ENCODE peak calls at places on chromosomes 1 and 21, in eight cellular contexts. One of them, this sample, is unnamed.

GRCh38 chr1:150560011-150560438 is 10.8 kb downstream of the ADAMTSL4 start:
- DNase-seq in SK-N-SH: peak
- DNase-seq in left ventricle myocardium inferior: peak
- DNase-seq in upper lobe of right lung: peak
- DNase-seq in CD4-positive, alpha-beta T cell: peak
- DNase-seq in mesendoderm: peak
- DNase-seq in gastrocnemius medialis: peak
- DNase-seq in aorta: peak
- DNase-seq in this sample: peak

GRCh38 chr21:35458406-35458805 is 409.3 kb upstream of the RUNX1 start:
- DNase-seq in SK-N-SH: no peak
- DNase-seq in left ventricle myocardium inferior: no peak
- DNase-seq in upper lobe of right lung: no peak
- DNase-seq in CD4-positive, alpha-beta T cell: no peak
- DNase-seq in mesendoderm: no peak
- DNase-seq in gastrocnemius medialis: no peak
- DNase-seq in aorta: no peak
- DNase-seq in this sample: no peak

GRCh38 chr1:202143011-202143767 is 1.3 kb downstream of the ARL8A start:
- DNase-seq in SK-N-SH: peak
- DNase-seq in left ventricle myocardium inferior: peak
- DNase-seq in upper lobe of right lung: no peak
- DNase-seq in CD4-positive, alpha-beta T cell: no peak
- DNase-seq in mesendoderm: no peak
- DNase-seq in gastrocnemius medialis: no peak
- DNase-seq in aorta: peak
- DNase-seq in this sample: peak

GRCh38 chr1:107623431-107623830 is 341.5 kb downstream of the VAV3 start:
- DNase-seq in SK-N-SH: no peak
- DNase-seq in left ventricle myocardium inferior: no peak
- DNase-seq in upper lobe of right lung: no peak
- DNase-seq in CD4-positive, alpha-beta T cell: no peak
- DNase-seq in mesendoderm: no peak
- DNase-seq in gastrocnemius medialis: no peak
- DNase-seq in aorta: no peak
- DNase-seq in this sample: no peak

GRCh38 chr1:111727056-111727455 is 12.1 kb downstream of the INKA2 start:
- DNase-seq in SK-N-SH: no peak
- DNase-seq in left ventricle myocardium inferior: no peak
- DNase-seq in upper lobe of right lung: no peak
- DNase-seq in CD4-positive, alpha-beta T cell: no peak
- DNase-seq in mesendoderm: no peak
- DNase-seq in gastrocnemius medialis: no peak
- DNase-seq in aorta: no peak
- DNase-seq in this sample: no peak

GRCh38 chr1:178282949-178283367 is 189.1 kb downstream of the RASAL2 start:
- DNase-seq in SK-N-SH: peak
- DNase-seq in left ventricle myocardium inferior: no peak
- DNase-seq in upper lobe of right lung: no peak
- DNase-seq in CD4-positive, alpha-beta T cell: no peak
- DNase-seq in mesendoderm: peak
- DNase-seq in gastrocnemius medialis: no peak
- DNase-seq in aorta: no peak
- DNase-seq in this sample: no peak

GRCh38 chr21:18951291-18952038 is 547.9 kb upstream of the TMPRSS15 start:
- DNase-seq in SK-N-SH: peak
- DNase-seq in left ventricle myocardium inferior: no peak
- DNase-seq in upper lobe of right lung: no peak
- DNase-seq in CD4-positive, alpha-beta T cell: no peak
- DNase-seq in mesendoderm: peak
- DNase-seq in gastrocnemius medialis: no peak
- DNase-seq in aorta: no peak
- DNase-seq in this sample: no peak

GRCh38 chr1:89547563-89548485 is 23.2 kb downstream of the LRRC8B start:
- DNase-seq in SK-N-SH: peak
- DNase-seq in left ventricle myocardium inferior: no peak
- DNase-seq in upper lobe of right lung: no peak
- DNase-seq in CD4-positive, alpha-beta T cell: no peak
- DNase-seq in mesendoderm: no peak
- DNase-seq in gastrocnemius medialis: peak
- DNase-seq in aorta: no peak
- DNase-seq in this sample: no peak

GRCh38 chr21:14863745-14864210 is 201.0 kb downstream of the NRIP1 start:
- DNase-seq in SK-N-SH: no peak
- DNase-seq in left ventricle myocardium inferior: no peak
- DNase-seq in upper lobe of right lung: no peak
- DNase-seq in CD4-positive, alpha-beta T cell: no peak
- DNase-seq in mesendoderm: peak
- DNase-seq in gastrocnemius medialis: no peak
- DNase-seq in aorta: no peak
- DNase-seq in this sample: no peak

GRCh38 chr1:76074321-76075187 is at the start of gene ST6GALNAC3:
- DNase-seq in SK-N-SH: peak
- DNase-seq in left ventricle myocardium inferior: peak
- DNase-seq in upper lobe of right lung: peak
- DNase-seq in CD4-positive, alpha-beta T cell: peak
- DNase-seq in mesendoderm: peak
- DNase-seq in gastrocnemius medialis: peak
- DNase-seq in aorta: peak
- DNase-seq in this sample: peak

GRCh38 chr1:79549191-79549590 is 542.7 kb upstream of the ADGRL4 start:
- DNase-seq in SK-N-SH: no peak
- DNase-seq in left ventricle myocardium inferior: no peak
- DNase-seq in upper lobe of right lung: no peak
- DNase-seq in CD4-positive, alpha-beta T cell: no peak
- DNase-seq in mesendoderm: no peak
- DNase-seq in gastrocnemius medialis: no peak
- DNase-seq in aorta: no peak
- DNase-seq in this sample: no peak

GRCh38 chr21:41236361-41236973 is 68.5 kb downstream of the BACE2 start:
- DNase-seq in SK-N-SH: no peak
- DNase-seq in left ventricle myocardium inferior: no peak
- DNase-seq in upper lobe of right lung: no peak
- DNase-seq in CD4-positive, alpha-beta T cell: no peak
- DNase-seq in mesendoderm: no peak
- DNase-seq in gastrocnemius medialis: no peak
- DNase-seq in aorta: no peak
- DNase-seq in this sample: no peak

GRCh38 chr1:5108740-5109139 is 454.3 kb downstream of the AJAP1 start:
- DNase-seq in SK-N-SH: no peak
- DNase-seq in left ventricle myocardium inferior: no peak
- DNase-seq in upper lobe of right lung: no peak
- DNase-seq in CD4-positive, alpha-beta T cell: no peak
- DNase-seq in mesendoderm: no peak
- DNase-seq in gastrocnemius medialis: no peak
- DNase-seq in aorta: no peak
- DNase-seq in this sample: no peak

GRCh38 chr1:26274801-26275425 is 5.0 kb upstream of the SH3BGRL3 start:
- DNase-seq in SK-N-SH: no peak
- DNase-seq in left ventricle myocardium inferior: no peak
- DNase-seq in upper lobe of right lung: no peak
- DNase-seq in CD4-positive, alpha-beta T cell: no peak
- DNase-seq in mesendoderm: no peak
- DNase-seq in gastrocnemius medialis: no peak
- DNase-seq in aorta: no peak
- DNase-seq in this sample: no peak

GRCh38 chr1:167819849-167820683 is 93.9 kb downstream of the ADCY10 start:
- DNase-seq in SK-N-SH: peak
- DNase-seq in left ventricle myocardium inferior: peak
- DNase-seq in upper lobe of right lung: peak
- DNase-seq in CD4-positive, alpha-beta T cell: no peak
- DNase-seq in mesendoderm: peak
- DNase-seq in gastrocnemius medialis: peak
- DNase-seq in aorta: peak
- DNase-seq in this sample: peak

GRCh38 chr21:32975811-32976507 is 49.8 kb upstream of the OLIG2 start:
- DNase-seq in SK-N-SH: no peak
- DNase-seq in left ventricle myocardium inferior: no peak
- DNase-seq in upper lobe of right lung: no peak
- DNase-seq in CD4-positive, alpha-beta T cell: no peak
- DNase-seq in mesendoderm: no peak
- DNase-seq in gastrocnemius medialis: no peak
- DNase-seq in aorta: no peak
- DNase-seq in this sample: no peak

GRCh38 chr1:194056169-194056568 is 869.8 kb upstream of the B3GALT2 start:
- DNase-seq in SK-N-SH: no peak
- DNase-seq in left ventricle myocardium inferior: no peak
- DNase-seq in upper lobe of right lung: no peak
- DNase-seq in CD4-positive, alpha-beta T cell: no peak
- DNase-seq in mesendoderm: no peak
- DNase-seq in gastrocnemius medialis: no peak
- DNase-seq in aorta: no peak
- DNase-seq in this sample: no peak

GRCh38 chr1:223827193-223827663 is 18.5 kb downstream of the TP53BP2 start:
- DNase-seq in SK-N-SH: no peak
- DNase-seq in left ventricle myocardium inferior: no peak
- DNase-seq in upper lobe of right lung: no peak
- DNase-seq in CD4-positive, alpha-beta T cell: no peak
- DNase-seq in mesendoderm: no peak
- DNase-seq in gastrocnemius medialis: no peak
- DNase-seq in aorta: no peak
- DNase-seq in this sample: no peak

GRCh38 chr1:36359911-36360310 is 25.8 kb downstream of the STK40 start:
- DNase-seq in SK-N-SH: no peak
- DNase-seq in left ventricle myocardium inferior: no peak
- DNase-seq in upper lobe of right lung: no peak
- DNase-seq in CD4-positive, alpha-beta T cell: peak
- DNase-seq in mesendoderm: no peak
- DNase-seq in gastrocnemius medialis: no peak
- DNase-seq in aorta: no peak
- DNase-seq in this sample: no peak

GRCh38 chr1:180590889-180591288 is 32.1 kb downstream of the OVAAL start:
- DNase-seq in SK-N-SH: no peak
- DNase-seq in left ventricle myocardium inferior: no peak
- DNase-seq in upper lobe of right lung: no peak
- DNase-seq in CD4-positive, alpha-beta T cell: no peak
- DNase-seq in mesendoderm: no peak
- DNase-seq in gastrocnemius medialis: no peak
- DNase-seq in aorta: no peak
- DNase-seq in this sample: no peak

GRCh38 chr1:184276416-184276815 is 110.4 kb upstream of the C1orf21 start:
- DNase-seq in SK-N-SH: no peak
- DNase-seq in left ventricle myocardium inferior: no peak
- DNase-seq in upper lobe of right lung: no peak
- DNase-seq in CD4-positive, alpha-beta T cell: no peak
- DNase-seq in mesendoderm: no peak
- DNase-seq in gastrocnemius medialis: no peak
- DNase-seq in aorta: no peak
- DNase-seq in this sample: no peak

GRCh38 chr1:32754282-32755097 is 51.9 kb upstream of the SYNC start:
- DNase-seq in SK-N-SH: peak
- DNase-seq in left ventricle myocardium inferior: no peak
- DNase-seq in upper lobe of right lung: peak
- DNase-seq in CD4-positive, alpha-beta T cell: no peak
- DNase-seq in mesendoderm: peak
- DNase-seq in gastrocnemius medialis: no peak
- DNase-seq in aorta: no peak
- DNase-seq in this sample: peak

GRCh38 chr1:32755810-32756159 is 53.2 kb upstream of the SYNC start:
- DNase-seq in SK-N-SH: no peak
- DNase-seq in left ventricle myocardium inferior: no peak
- DNase-seq in upper lobe of right lung: no peak
- DNase-seq in CD4-positive, alpha-beta T cell: no peak
- DNase-seq in mesendoderm: peak
- DNase-seq in gastrocnemius medialis: no peak
- DNase-seq in aorta: no peak
- DNase-seq in this sample: no peak

GRCh38 chr1:32753532-32754281 is 51.1 kb upstream of the SYNC start:
- DNase-seq in SK-N-SH: peak
- DNase-seq in left ventricle myocardium inferior: peak
- DNase-seq in upper lobe of right lung: peak
- DNase-seq in CD4-positive, alpha-beta T cell: peak
- DNase-seq in mesendoderm: peak
- DNase-seq in gastrocnemius medialis: peak
- DNase-seq in aorta: peak
- DNase-seq in this sample: peak

GRCh38 chr1:32757213-32757895 is 54.8 kb upstream of the SYNC start:
- DNase-seq in SK-N-SH: no peak
- DNase-seq in left ventricle myocardium inferior: no peak
- DNase-seq in upper lobe of right lung: no peak
- DNase-seq in CD4-positive, alpha-beta T cell: no peak
- DNase-seq in mesendoderm: peak
- DNase-seq in gastrocnemius medialis: no peak
- DNase-seq in aorta: no peak
- DNase-seq in this sample: no peak

GRCh38 chr1:32755098-32755809 is 52.7 kb upstream of the SYNC start:
- DNase-seq in SK-N-SH: no peak
- DNase-seq in left ventricle myocardium inferior: no peak
- DNase-seq in upper lobe of right lung: no peak
- DNase-seq in CD4-positive, alpha-beta T cell: no peak
- DNase-seq in mesendoderm: peak
- DNase-seq in gastrocnemius medialis: no peak
- DNase-seq in aorta: no peak
- DNase-seq in this sample: no peak
- H3K27ac ChIP-seq in SK-N-SH: no peak
- H3K27ac ChIP-seq in left ventricle myocardium inferior: no peak
- H3K27ac ChIP-seq in upper lobe of right lung: peak
- H3K27ac ChIP-seq in CD4-positive, alpha-beta T cell: no peak
- H3K27ac ChIP-seq in mesendoderm: peak
- H3K27ac ChIP-seq in gastrocnemius medialis: no peak
- H3K27ac ChIP-seq in aorta: peak
- H3K27ac ChIP-seq in this sample: peak

DNA sequence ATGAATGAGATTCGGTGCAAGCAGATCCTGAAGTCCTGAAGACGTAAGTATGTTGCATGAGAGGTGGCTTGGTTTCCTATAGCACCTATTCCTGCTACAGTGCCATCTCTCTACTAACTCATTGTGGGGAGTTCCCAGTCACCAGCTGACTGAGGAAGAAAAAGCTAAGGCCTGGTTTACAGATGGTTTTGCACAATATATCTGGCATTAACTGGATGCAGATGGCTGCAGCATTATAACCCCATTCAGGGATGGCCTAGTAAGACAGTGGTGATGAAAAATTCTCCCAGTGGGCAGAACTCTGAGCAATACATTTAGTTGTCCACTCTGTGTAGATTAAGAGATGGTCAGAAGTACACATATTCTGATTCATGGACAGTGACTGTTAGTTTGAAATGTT is 36.7 kb downstream of the RTCA start:
- DNase-seq in SK-N-SH: no peak
- DNase-seq in left ventricle myocardium inferior: no peak
- DNase-seq in upper lobe of right lung: no peak
- DNase-seq in CD4-positive, alpha-beta T cell: no peak
- DNase-seq in mesendoderm: no peak
- DNase-seq in gastrocnemius medialis: no peak
- DNase-seq in aorta: no peak
- DNase-seq in this sample: no peak
- H3K27ac ChIP-seq in SK-N-SH: no peak
- H3K27ac ChIP-seq in left ventricle myocardium inferior: no peak
- H3K27ac ChIP-seq in upper lobe of right lung: no peak
- H3K27ac ChIP-seq in CD4-positive, alpha-beta T cell: no peak
- H3K27ac ChIP-seq in mesendoderm: no peak
- H3K27ac ChIP-seq in gastrocnemius medialis: no peak
- H3K27ac ChIP-seq in aorta: no peak
- H3K27ac ChIP-seq in this sample: no peak

GRCh38 chr1:18920931-18921330 is 18.6 kb upstream of the ALDH4A1 start:
- DNase-seq in SK-N-SH: no peak
- DNase-seq in left ventricle myocardium inferior: no peak
- DNase-seq in upper lobe of right lung: no peak
- DNase-seq in CD4-positive, alpha-beta T cell: no peak
- DNase-seq in mesendoderm: no peak
- DNase-seq in gastrocnemius medialis: no peak
- DNase-seq in aorta: no peak
- DNase-seq in this sample: no peak
- H3K27ac ChIP-seq in SK-N-SH: no peak
- H3K27ac ChIP-seq in left ventricle myocardium inferior: peak
- H3K27ac ChIP-seq in upper lobe of right lung: no peak
- H3K27ac ChIP-seq in CD4-positive, alpha-beta T cell: no peak
- H3K27ac ChIP-seq in mesendoderm: no peak
- H3K27ac ChIP-seq in gastrocnemius medialis: no peak
- H3K27ac ChIP-seq in aorta: no peak
- H3K27ac ChIP-seq in this sample: no peak

GRCh38 chr1:30908446-30908885 is at the start of gene SDC3:
- DNase-seq in SK-N-SH: peak
- DNase-seq in left ventricle myocardium inferior: peak
- DNase-seq in upper lobe of right lung: peak
- DNase-seq in CD4-positive, alpha-beta T cell: no peak
- DNase-seq in mesendoderm: no peak
- DNase-seq in gastrocnemius medialis: no peak
- DNase-seq in aorta: peak
- DNase-seq in this sample: peak
- H3K27ac ChIP-seq in SK-N-SH: no peak
- H3K27ac ChIP-seq in left ventricle myocardium inferior: peak
- H3K27ac ChIP-seq in upper lobe of right lung: peak
- H3K27ac ChIP-seq in CD4-positive, alpha-beta T cell: no peak
- H3K27ac ChIP-seq in mesendoderm: no peak
- H3K27ac ChIP-seq in gastrocnemius medialis: peak
- H3K27ac ChIP-seq in aorta: peak
- H3K27ac ChIP-seq in this sample: no peak